ENCODE peak calls at places on chromosomes 16 and 17, in four cellular contexts. H is prostate gland; N is CD8-positive, alpha-beta T cell; B is SK-N-SH. J is an unnamed sample. For H3K9me3, the result is how much of the 10 kb centered on the place peaks cover.

GRCh38 chr17:50272711-50273653 is 1.3 kb upstream of the TMEM92 start:
- DNase-seq in H (no peak), B (peak), N (peak), J (peak)

GRCh38 chr17:53061446-53061845 is 761.3 kb upstream of the KIF2B start:
- DNase-seq in B (no peak), N (no peak), H (no peak), J (no peak)

GRCh38 chr17:34579017-34579946 is at the start of gene TMEM132E:
- DNase-seq in B (peak), N (no peak), H (peak), J (no peak)

GRCh38 chr16:58451263-58451662 is 48.7 kb upstream of the NDRG4 start:
- DNase-seq in N (no peak), B (peak), H (no peak), J (no peak)

GRCh38 chr16:84989791-84990620 is 21.3 kb downstream of the ZDHHC7 start:
- DNase-seq in B (no peak), N (no peak), H (no peak), J (no peak)

GRCh38 chr16:81694494-81695285 is 84.4 kb upstream of the PLCG2 start:
- DNase-seq in H (no peak), N (no peak), B (no peak), J (no peak)

GRCh38 chr16:1333854-1334719 is 642 bp downstream of the BAIAP3 start:
- DNase-seq in H (no peak), B (no peak), N (no peak), J (no peak)

GRCh38 chr16:84959045-84959576 is 52.2 kb downstream of the ZDHHC7 start:
- DNase-seq in N (no peak), H (no peak), B (no peak), J (no peak)

GRCh38 chr17:9072626-9073339 is 51.5 kb downstream of the NTN1 start:
- DNase-seq in H (peak), N (no peak), B (no peak), J (no peak)

GRCh38 chr16:88354229-88355092 is 28.3 kb upstream of the ZNF469 start:
- DNase-seq in H (no peak), B (peak), N (no peak), J (no peak)

GRCh38 chr16:50697881-50698767 is 4.7 kb downstream of the NOD2 start:
- DNase-seq in H (peak), N (no peak), B (no peak), J (no peak)

GRCh38 chr17:17819561-17819995 is 17.2 kb downstream of the SREBF1 start:
- DNase-seq in H (peak), N (peak), B (peak), J (peak)

GRCh38 chr17:77439382-77440013 is 298.7 kb downstream of the SEC14L1 start:
- DNase-seq in B (no peak), N (peak), H (no peak), J (no peak)

GRCh38 chr17:35155246-35155645 is 7.6 kb downstream of the UNC45B start:
- DNase-seq in B (no peak), H (no peak), N (no peak), J (no peak)

GRCh38 chr16:89155851-89156739 is 15.5 kb upstream of the CDH15 start:
- DNase-seq in N (no peak), B (no peak), H (no peak), J (no peak)

GRCh38 chr16:51674615-51675014 is 523.5 kb upstream of the SALL1 start:
- DNase-seq in N (no peak), H (no peak), B (no peak), J (no peak)

DNA sequence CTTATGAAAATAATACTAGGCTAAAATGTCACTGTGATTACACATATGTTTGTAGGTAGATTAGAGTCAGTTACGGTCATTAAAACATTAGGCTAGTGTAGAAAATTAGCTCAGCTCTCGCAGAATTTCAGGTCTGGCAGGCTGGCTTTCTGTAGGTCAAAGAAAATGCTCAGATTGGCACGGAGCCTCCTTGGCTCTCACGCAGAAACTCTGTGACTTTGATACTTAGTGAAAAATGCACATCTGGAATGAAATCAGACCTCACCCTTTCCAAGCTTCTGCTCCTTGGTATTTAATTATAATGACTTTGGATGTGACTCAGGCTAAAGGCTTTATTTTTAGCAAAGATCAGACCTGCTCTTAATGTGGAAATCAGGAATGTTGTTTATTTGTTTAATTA is 163.9 kb downstream of the HS3ST3B1 start:
- DNase-seq in H (peak), N (no peak), B (no peak), J (no peak)
- H3K9me3 ChIP-seq in H (under half), N (under half), B (under half), J (under half)

DNA sequence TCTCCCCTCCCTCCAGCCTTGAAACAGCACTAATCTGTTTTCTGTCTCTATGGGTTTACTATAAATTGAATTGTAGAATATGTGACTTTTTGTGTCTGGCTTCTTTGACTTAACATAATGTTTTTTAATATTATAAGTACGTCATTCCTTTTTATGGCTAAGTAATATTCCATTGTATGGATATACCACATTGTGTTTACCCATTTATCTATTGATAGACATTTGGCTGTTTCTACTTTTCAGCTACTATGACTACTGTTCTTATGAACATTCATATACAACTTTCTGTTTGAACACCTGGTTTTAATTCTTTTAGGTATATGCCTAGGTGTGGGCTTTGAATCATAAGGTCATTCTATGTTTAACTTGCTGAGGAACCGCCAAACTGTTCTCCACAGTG is 961.9 kb downstream of the CDH8 start:
- DNase-seq in H (no peak), B (no peak), N (no peak), J (no peak)
- H3K9me3 ChIP-seq in H (under half), B (under half), N (under half), J (under half)

GRCh38 chr17:64084086-64084939 is 45.6 kb downstream of the ERN1 start:
- DNase-seq in H (no peak), N (no peak), B (no peak), J (no peak)
- H3K9me3 ChIP-seq in H (under half), N (under half), B (under half), J (under half)

DNA sequence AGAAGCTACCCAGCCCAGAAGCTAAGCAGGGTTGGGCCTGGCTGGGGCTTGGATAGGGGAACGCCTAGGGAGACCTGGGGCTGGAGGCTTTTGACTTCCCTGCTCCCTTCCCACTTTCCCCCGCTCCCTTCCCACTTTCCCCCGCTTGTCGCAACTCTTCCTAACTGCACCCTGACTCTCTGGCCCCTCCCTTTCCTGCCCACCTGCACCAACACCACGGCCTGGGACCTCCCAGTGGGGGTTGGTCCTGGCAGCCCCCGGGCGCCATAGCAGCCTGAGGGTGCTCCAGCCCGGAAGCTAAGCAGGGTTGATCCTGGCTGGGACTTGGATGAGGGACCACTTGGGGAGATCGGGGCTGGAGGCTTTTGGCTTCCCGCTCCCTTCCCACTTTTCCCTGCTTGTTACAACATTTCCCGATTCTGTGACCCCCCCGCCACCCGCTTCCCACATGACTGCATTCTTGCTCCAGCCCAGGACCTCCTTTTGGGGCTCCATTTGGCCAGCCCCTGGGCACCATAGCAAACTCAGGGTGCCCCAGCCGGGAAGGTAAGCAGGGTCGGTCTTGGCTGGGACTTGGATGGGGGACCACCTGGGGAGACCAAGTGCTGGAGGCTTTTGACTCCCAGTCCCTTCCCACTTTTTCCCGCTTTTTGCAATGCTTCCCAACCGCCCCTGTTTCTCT is 2287.0 kb downstream of the TP53TG3F start:
- DNase-seq in N (no peak), B (no peak), H (no peak), J (no peak)
- H3K9me3 ChIP-seq in N (under half), B (under half), H (under half), J (under half)

GRCh38 chr17:61720016-61720795 is 129.2 kb upstream of the NACA2 start:
- DNase-seq in N (no peak), H (no peak), B (no peak), J (no peak)
- H3K9me3 ChIP-seq in N (under half), H (under half), B (under half), J (under half)

GRCh38 chr16:75172578-75172977 is 24.3 kb downstream of the ZFP1 start:
- DNase-seq in N (no peak), B (no peak), H (no peak), J (no peak)
- H3K9me3 ChIP-seq in N (under half), B (under half), H (under half), J (under half)

DNA sequence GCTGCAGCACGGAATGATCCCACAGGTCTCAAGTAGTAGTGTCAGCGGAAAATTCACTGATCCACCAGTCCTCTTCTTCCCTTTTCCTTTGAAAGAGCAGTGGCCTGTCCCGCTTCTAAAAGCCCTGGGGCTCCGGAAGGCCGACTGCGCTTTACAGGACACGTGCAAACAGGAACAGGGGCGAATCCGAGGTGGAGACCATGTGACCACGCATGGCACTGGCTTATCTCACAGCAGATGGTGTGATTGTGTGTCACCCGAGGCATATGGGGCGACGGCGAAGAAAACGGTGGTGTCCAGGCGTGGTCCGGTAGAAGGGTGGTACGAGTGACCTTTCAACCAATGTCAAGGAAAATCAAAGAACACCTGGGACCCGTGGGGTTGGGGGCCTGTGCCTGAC is 12.0 kb upstream of the KCNJ18 start:
- DNase-seq in N (no peak), B (no peak), H (no peak), J (no peak)
- H3K9me3 ChIP-seq in N (under half), B (under half), H (under half), J (under half)

GRCh38 chr16:35182043-35182677 is 1722.7 kb downstream of the TP53TG3F start:
- DNase-seq in B (no peak), H (no peak), N (no peak), J (no peak)
- H3K9me3 ChIP-seq in B (under half), H (under half), N (under half), J (under half)